ENCODE peak calls at places on chromosomes 6 and 20, in seven cellular contexts. V is spleen, E is NT2/D1, M is right cardiac atrium, F is astrocyte, S is cardiac muscle cell, K is aorta. P is an unnamed sample.

GRCh38 chr6:146781836-146782235 is 183.1 kb downstream of the ADGB start:
- DNase-seq in E (no peak), V (no peak), F (no peak), S (no peak), K (no peak), M (no peak), P (no peak)

GRCh38 chr20:5504061-5504739 is 187.4 kb upstream of the PROKR2 start:
- DNase-seq in F (peak), S (peak), K (peak), V (peak), M (peak), E (no peak), P (no peak)

GRCh38 chr6:85287158-85287557 is 162.7 kb upstream of the NT5E start:
- DNase-seq in S (no peak), V (no peak), F (no peak), E (no peak), M (no peak), K (no peak), P (no peak)

GRCh38 chr6:37456126-37456525 is 23.1 kb downstream of the CMTR1 start:
- DNase-seq in V (no peak), M (no peak), S (peak), K (no peak), F (peak), E (no peak), P (no peak)

GRCh38 chr6:28880894-28881780 is 42.6 kb downstream of the TRIM27 start:
- DNase-seq in F (peak), V (no peak), M (peak), E (peak), S (peak), K (peak), P (no peak)

GRCh38 chr20:20875716-20876115 is 163.3 kb upstream of the RALGAPA2 start:
- DNase-seq in V (no peak), S (no peak), E (no peak), F (no peak), K (no peak), M (no peak), P (no peak)

GRCh38 chr6:30570760-30571084 is 520 bp upstream of the ABCF1 start:
- DNase-seq in V (no peak), E (no peak), M (no peak), F (no peak), S (no peak), K (no peak), P (no peak)

GRCh38 chr20:17701826-17702225 is 2.1 kb downstream of the BANF2 start:
- DNase-seq in F (no peak), S (no peak), K (no peak), V (no peak), E (no peak), M (no peak), P (no peak)

DNA sequence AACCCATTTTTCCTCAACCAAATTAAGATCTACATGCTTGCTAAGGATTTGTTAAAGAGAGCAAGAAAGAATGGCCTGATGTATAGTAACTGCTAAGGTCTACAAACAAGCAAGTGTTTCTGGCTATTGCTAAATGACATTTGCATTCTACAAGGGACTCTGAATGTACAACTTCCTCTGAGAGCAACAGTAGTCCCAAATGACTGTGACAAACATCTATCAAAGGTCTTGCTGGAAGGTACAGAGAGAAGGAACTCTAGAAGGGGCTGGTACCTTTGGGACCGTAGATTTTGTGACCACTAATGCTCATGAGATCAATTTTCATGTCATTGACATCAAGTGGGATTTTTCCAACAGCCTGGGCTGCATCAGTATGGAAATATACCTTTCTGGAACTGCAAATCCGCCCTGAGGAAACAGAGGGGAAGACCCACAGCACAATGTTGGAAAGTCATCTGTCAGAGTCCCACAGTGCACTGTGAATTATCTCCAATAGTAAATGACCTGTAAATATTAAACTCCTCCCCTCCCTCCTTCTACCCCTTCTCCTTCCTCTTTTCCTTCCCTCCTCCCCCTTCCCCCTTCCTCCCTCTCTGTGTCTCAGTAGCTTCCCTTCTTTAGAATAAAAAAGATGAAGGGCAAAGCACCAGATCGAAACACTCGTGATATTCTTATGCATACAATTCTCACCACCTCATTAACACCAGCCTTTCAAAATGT is 15.9 kb upstream of the CPNE1 start:
- DNase-seq in K (no peak), V (no peak), S (no peak), E (no peak), F (no peak), M (no peak), P (no peak)
- H3K4me3 ChIP-seq in K (no peak), V (no peak), S (no peak), E (no peak), F (no peak), M (no peak), P (no peak)

DNA sequence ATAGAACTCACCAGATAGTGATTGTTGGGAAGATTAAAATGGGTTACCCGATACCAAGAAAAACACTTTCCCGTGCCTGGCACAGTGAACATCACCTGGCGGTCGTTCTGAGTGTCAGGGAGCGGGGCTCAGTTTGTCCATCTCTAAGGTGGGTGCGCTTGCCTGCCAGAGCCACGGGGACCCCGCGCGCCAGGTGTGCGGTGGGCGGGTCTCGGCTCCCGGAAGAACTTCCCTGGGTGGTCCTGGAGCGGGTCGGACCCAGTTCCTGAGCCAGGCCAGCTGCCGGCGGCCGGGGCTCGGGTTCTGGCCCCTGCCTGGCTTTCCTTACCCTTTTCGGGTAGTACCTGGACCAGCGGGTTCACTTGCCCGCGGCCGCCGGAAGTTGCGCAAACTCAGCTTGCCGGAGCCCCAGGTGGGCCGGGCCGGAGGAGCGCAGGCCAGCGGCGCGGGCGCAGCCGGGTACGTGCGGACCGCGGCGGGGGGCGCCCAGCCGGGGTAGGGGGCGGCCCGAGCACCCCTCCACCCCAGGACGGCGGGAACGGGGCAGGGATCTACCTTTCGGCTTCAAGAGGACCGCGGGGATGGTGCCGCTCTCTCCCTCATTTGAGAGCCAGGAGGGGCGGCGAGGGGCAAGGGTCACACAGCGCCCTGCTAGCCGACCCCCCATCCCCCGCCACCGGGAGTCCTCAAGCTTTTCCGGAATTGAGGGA is 7.5 kb downstream of the FAM110A start:
- DNase-seq in S (no peak), M (no peak), V (peak), F (no peak), K (no peak), E (no peak), P (no peak)
- H3K4me3 ChIP-seq in S (peak), M (peak), V (peak), F (peak), K (no peak), E (peak), P (peak)

DNA sequence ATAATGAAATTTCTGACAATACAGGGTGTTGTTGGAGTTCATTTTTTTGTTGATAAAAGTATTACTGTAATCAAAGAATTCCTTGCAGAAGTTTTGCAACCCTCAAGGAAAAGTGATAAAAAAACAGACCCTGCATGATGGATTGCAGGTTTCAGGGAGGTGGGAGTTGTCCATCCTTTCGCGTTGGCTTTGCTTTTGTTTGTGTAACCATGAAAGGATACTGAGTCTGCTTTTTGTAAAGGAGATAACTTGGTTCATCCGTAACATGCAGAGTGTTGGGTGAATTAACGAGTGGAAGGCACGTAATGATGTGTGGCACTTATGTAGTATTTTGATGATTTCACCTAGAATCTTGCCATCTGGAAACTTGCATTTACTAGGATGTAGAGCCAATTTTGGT is 23.6 kb downstream of the FOXO3 start:
- DNase-seq in E (no peak), V (no peak), S (no peak), M (no peak), F (no peak), K (no peak), P (no peak)
- H3K4me3 ChIP-seq in E (no peak), V (no peak), S (no peak), M (no peak), F (no peak), K (no peak), P (no peak)

GRCh38 chr6:75486850-75487568 is 6.6 kb downstream of the FILIP1 start:
- DNase-seq in K (no peak), S (no peak), V (no peak), F (no peak), E (no peak), M (no peak), P (no peak)

GRCh38 chr6:75491302-75491701 is 2.3 kb downstream of the FILIP1 start:
- DNase-seq in S (no peak), F (no peak), K (no peak), V (no peak), M (no peak), E (no peak), P (no peak)

GRCh38 chr6:75488026-75488425 is 5.6 kb downstream of the FILIP1 start:
- DNase-seq in S (peak), K (no peak), F (no peak), E (no peak), M (no peak), V (no peak), P (peak)

GRCh38 chr6:75492769-75493168 is 831 bp downstream of the FILIP1 start:
- DNase-seq in V (no peak), F (no peak), S (no peak), M (no peak), E (no peak), K (no peak), P (no peak)

DNA sequence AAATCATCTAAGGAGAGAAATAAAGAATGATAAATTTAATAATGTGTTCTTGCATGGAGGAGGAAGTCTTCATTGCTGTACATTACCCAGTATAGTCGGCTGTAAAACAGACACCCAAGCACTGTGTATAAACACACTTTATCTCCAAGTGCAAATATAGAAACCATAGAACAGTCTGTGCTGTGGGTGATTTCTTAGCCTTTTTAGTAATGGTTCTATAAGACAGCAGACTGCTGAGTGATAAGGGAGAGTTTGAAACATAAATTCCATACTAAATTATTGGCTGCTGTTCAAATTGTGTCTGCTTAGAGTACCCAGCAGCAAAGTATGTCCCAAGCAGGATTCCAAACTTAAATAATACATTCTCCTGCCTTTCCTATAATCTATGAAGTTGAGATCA is 4.6 kb downstream of the FILIP1 start:
- DNase-seq in K (no peak), V (no peak), S (peak), E (no peak), F (no peak), M (no peak), P (peak)
- H3K4me3 ChIP-seq in K (peak), V (no peak), S (peak), E (no peak), F (no peak), M (peak), P (no peak)